ENCODE peak calls at places on chromosomes 5 and 9, in four cellular contexts. I, P, U and R are unnamed samples.

GRCh38 chr5:56951946-56952691 is at the start of gene MIER3:
- DNase-seq in U (peak), P (peak), I (peak), R (peak)

GRCh38 chr9:134959971-134960310 is 42.2 kb upstream of the FCN1 start:
- DNase-seq in P (no peak), U (no peak), I (no peak), R (no peak)

GRCh38 chr9:5622019-5622418 is 6.9 kb upstream of the RIC1 start:
- DNase-seq in U (peak), P (no peak), I (peak), R (no peak)

GRCh38 chr5:179258922-179259730 is 86.1 kb downstream of the ADAMTS2 start:
- DNase-seq in U (no peak), P (no peak), I (peak), R (no peak)

GRCh38 chr5:32639943-32640342 is 54.6 kb downstream of the SUB1 start:
- DNase-seq in P (no peak), U (peak), I (no peak), R (no peak)

GRCh38 chr5:157918811-157919742 is 60.1 kb upstream of the CLINT1 start:
- DNase-seq in I (no peak), P (peak), U (no peak), R (no peak)

GRCh38 chr5:132871885-132872284 is 1.6 kb upstream of the LEAP2 start:
- DNase-seq in U (no peak), I (no peak), P (no peak), R (no peak)

GRCh38 chr9:88005146-88005750 is 30.9 kb upstream of the CDK20 start:
- DNase-seq in U (peak), I (no peak), P (no peak), R (no peak)

GRCh38 chr9:89523948-89524347 is 26.0 kb upstream of the SEMA4D start:
- DNase-seq in P (no peak), U (no peak), I (no peak), R (no peak)

GRCh38 chr5:110441035-110441434 is 285.4 kb downstream of the TMEM232 start:
- DNase-seq in P (no peak), U (peak), I (peak), R (no peak)

GRCh38 chr9:133603165-133603927 is 5.8 kb downstream of the FAM163B start:
- DNase-seq in P (peak), I (no peak), U (no peak), R (no peak)

GRCh38 chr5:135033026-135033861 is 784 bp downstream of the PITX1 start:
- DNase-seq in P (peak), U (peak), I (no peak), R (no peak)

GRCh38 chr9:89743576-89744254 is 138.9 kb downstream of the GADD45G start:
- DNase-seq in I (no peak), P (no peak), U (no peak), R (no peak)

GRCh38 chr5:7802855-7803254 is 48.1 kb downstream of the CFAP90 start:
- DNase-seq in P (no peak), U (peak), I (no peak), R (peak)

GRCh38 chr9:111993319-111993718 is 96.7 kb downstream of the UGCG start:
- DNase-seq in U (no peak), P (no peak), I (no peak), R (no peak)

DNA sequence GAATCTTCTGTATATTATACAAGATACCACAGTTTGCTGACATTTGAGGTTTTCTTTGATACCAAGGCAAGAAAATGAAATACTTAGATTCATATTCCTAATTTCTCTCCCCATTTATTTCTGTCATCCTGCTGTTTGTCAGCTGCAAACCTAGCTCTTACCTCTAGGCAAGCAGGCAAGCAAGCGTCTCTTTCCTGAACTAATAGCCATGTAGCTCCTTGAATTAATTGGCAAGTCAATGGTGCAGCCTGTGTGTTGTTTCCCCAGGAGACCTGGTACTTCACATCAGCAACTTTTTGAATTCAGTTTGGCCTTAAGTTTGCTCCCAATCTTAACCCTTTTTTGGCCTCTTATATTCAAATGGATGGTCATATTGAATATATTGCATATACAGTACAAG is 573.6 kb upstream of the ARRDC3 start:
- DNase-seq in I (no peak), P (no peak), U (no peak), R (no peak)
- TF ChIP-seq CTCF in I (no peak), P (no peak), U (no peak), R (no peak)

DNA sequence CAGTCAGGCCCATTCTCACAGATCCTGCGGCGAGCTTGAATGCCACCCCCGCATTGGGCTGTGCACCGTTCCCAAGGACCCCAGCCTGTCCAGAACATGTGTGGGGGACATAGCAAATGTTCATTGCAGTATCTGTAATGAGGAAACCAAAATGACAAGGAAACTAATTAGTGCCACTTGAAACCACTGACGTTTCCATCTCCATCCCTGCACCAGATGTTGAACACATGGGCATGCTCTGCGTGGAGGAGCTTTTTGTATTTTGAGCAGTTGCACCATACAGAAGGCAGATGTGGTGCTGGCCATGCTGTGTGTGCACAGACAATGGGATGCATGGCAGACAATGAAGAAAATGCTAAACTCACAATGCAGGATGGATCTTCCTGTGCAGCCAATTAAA is 437.7 kb downstream of the SEMA5A start:
- DNase-seq in U (no peak), P (no peak), I (no peak), R (no peak)
- TF ChIP-seq CTCF in U (no peak), P (no peak), I (no peak), R (no peak)

GRCh38 chr9:98678244-98678842 is 30.4 kb downstream of the GABBR2 start:
- DNase-seq in I (no peak), U (peak), P (no peak), R (no peak)
- TF ChIP-seq CTCF in I (peak), U (peak), P (peak), R (peak)

GRCh38 chr9:105651806-105652205 is 10.5 kb upstream of the TAL2 start:
- DNase-seq in P (no peak), I (no peak), U (no peak), R (no peak)

GRCh38 chr9:105658351-105658750 is 3.9 kb upstream of the TAL2 start:
- DNase-seq in I (no peak), P (no peak), U (no peak), R (no peak)

GRCh38 chr9:105661011-105661410 is 1.2 kb upstream of the TAL2 start:
- DNase-seq in P (no peak), U (no peak), I (no peak), R (no peak)

DNA sequence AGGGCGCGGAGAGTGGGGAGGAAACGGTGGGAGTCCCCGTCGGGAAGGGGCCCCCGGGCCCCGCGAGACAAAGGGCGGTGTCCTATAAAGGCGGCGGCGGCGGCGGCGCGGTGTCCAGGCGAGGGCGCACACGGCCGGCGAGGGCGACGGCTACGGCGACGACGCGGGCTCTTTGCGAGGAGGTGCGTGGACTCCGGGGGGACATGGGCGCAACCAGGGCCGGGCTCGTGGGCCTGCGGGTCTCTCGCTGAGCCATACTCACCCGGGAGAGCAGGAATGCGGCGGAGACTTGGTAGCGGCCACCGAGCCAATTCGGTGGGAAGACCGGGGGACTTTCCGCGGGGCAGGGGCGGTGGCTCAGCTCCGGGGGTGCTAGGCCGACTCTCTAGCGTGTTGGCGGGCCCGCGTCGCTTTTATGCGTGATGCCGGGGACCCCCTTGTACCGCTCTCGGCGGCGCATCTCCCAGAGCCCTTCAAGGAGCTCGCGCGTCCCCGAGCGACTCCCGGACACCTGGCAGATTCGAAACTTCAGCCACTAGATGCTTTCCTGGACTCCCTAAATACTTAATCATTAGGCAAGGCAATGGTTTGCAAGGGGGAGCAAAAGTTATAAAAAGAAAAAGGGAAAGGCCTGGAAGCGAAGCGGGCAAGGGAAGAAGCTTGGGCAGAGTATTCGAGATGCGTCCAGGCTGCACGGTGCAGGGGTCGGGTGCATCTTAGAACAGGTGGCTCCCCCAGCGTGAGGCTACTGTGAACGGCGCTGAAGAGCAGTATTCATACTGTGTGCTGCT is 5.9 kb upstream of the TAL2 start:
- DNase-seq in P (no peak), I (no peak), U (no peak), R (no peak)
- TF ChIP-seq CTCF in P (peak), I (peak), U (peak), R (peak)

GRCh38 chr5:34494111-34494755 is 161.9 kb upstream of the RAI14 start:
- DNase-seq in U (no peak), I (no peak), P (no peak), R (no peak)

GRCh38 chr5:34498582-34498981 is 157.5 kb upstream of the RAI14 start:
- DNase-seq in I (no peak), P (no peak), U (no peak), R (no peak)

GRCh38 chr5:34495178-34495577 is 160.9 kb upstream of the RAI14 start:
- DNase-seq in U (no peak), P (no peak), I (no peak), R (no peak)

GRCh38 chr5:34497031-34497808 is 158.9 kb upstream of the RAI14 start:
- DNase-seq in P (no peak), I (no peak), U (no peak), R (no peak)

GRCh38 chr5:34496258-34496657 is 159.9 kb upstream of the RAI14 start:
- DNase-seq in U (no peak), P (no peak), I (no peak), R (no peak)
- TF ChIP-seq CTCF in U (no peak), P (no peak), I (peak), R (no peak)